ENCODE peak calls at places on chromosomes 16 and 17, in seven cellular contexts. One of them, this sample, is unnamed.

GRCh38 chr16:57064995-57065394 is 27.4 kb upstream of the CPNE2 start:
- DNase-seq in trophoblast cell: no peak
- DNase-seq in H1: no peak
- DNase-seq in mesendoderm: no peak
- DNase-seq in neuronal stem cell: no peak
- DNase-seq in mesenchymal stem cell: no peak
- DNase-seq in IMR-90: no peak
- DNase-seq in this sample: no peak

GRCh38 chr17:3766783-3767182 is 34.2 kb downstream of the ITGAE start:
- DNase-seq in H1: no peak
- DNase-seq in neuronal stem cell: no peak
- DNase-seq in trophoblast cell: no peak
- DNase-seq in mesendoderm: no peak
- DNase-seq in IMR-90: no peak
- DNase-seq in mesenchymal stem cell: no peak
- DNase-seq in this sample: no peak

GRCh38 chr17:59707971-59708425 is 544 bp downstream of the VMP1 start:
- DNase-seq in H1: no peak
- DNase-seq in mesendoderm: no peak
- DNase-seq in neuronal stem cell: peak
- DNase-seq in mesenchymal stem cell: no peak
- DNase-seq in IMR-90: no peak
- DNase-seq in trophoblast cell: no peak
- DNase-seq in this sample: no peak

GRCh38 chr17:39462644-39463375 is 1.5 kb downstream of the CDK12 start:
- DNase-seq in mesendoderm: peak
- DNase-seq in mesenchymal stem cell: peak
- DNase-seq in trophoblast cell: no peak
- DNase-seq in neuronal stem cell: no peak
- DNase-seq in H1: no peak
- DNase-seq in IMR-90: peak
- DNase-seq in this sample: no peak

GRCh38 chr16:4636196-4636595 is 11.6 kb downstream of the MGRN1 start:
- DNase-seq in mesendoderm: no peak
- DNase-seq in neuronal stem cell: no peak
- DNase-seq in mesenchymal stem cell: no peak
- DNase-seq in trophoblast cell: no peak
- DNase-seq in IMR-90: no peak
- DNase-seq in H1: no peak
- DNase-seq in this sample: no peak

GRCh38 chr17:79933863-79934652 is 94.8 kb upstream of the CBX4 start:
- DNase-seq in mesendoderm: no peak
- DNase-seq in H1: no peak
- DNase-seq in IMR-90: peak
- DNase-seq in neuronal stem cell: no peak
- DNase-seq in trophoblast cell: no peak
- DNase-seq in mesenchymal stem cell: peak
- DNase-seq in this sample: no peak

GRCh38 chr16:14509055-14509454 is 121.0 kb downstream of the PARN start:
- DNase-seq in trophoblast cell: peak
- DNase-seq in H1: no peak
- DNase-seq in mesenchymal stem cell: peak
- DNase-seq in IMR-90: peak
- DNase-seq in neuronal stem cell: no peak
- DNase-seq in mesendoderm: peak
- DNase-seq in this sample: no peak

GRCh38 chr17:55341432-55341831 is 76.7 kb downstream of the HLF start:
- DNase-seq in mesendoderm: no peak
- DNase-seq in IMR-90: peak
- DNase-seq in trophoblast cell: no peak
- DNase-seq in H1: no peak
- DNase-seq in neuronal stem cell: no peak
- DNase-seq in mesenchymal stem cell: no peak
- DNase-seq in this sample: no peak

GRCh38 chr17:76271669-76272540 is 6.8 kb downstream of the UBALD2 start:
- DNase-seq in IMR-90: no peak
- DNase-seq in mesenchymal stem cell: peak
- DNase-seq in trophoblast cell: peak
- DNase-seq in mesendoderm: peak
- DNase-seq in H1: no peak
- DNase-seq in neuronal stem cell: no peak
- DNase-seq in this sample: peak

GRCh38 chr17:39239640-39240314 is 14.0 kb upstream of the STAC2 start:
- DNase-seq in mesenchymal stem cell: no peak
- DNase-seq in IMR-90: no peak
- DNase-seq in H1: no peak
- DNase-seq in mesendoderm: peak
- DNase-seq in trophoblast cell: peak
- DNase-seq in neuronal stem cell: no peak
- DNase-seq in this sample: peak

GRCh38 chr17:36188891-36189306 is 7.7 kb downstream of the CCL3L1 start:
- DNase-seq in H1: no peak
- DNase-seq in mesendoderm: no peak
- DNase-seq in IMR-90: no peak
- DNase-seq in neuronal stem cell: no peak
- DNase-seq in mesenchymal stem cell: peak
- DNase-seq in trophoblast cell: peak
- DNase-seq in this sample: no peak

GRCh38 chr17:72839086-72839728 is 253.3 kb downstream of the SLC39A11 start:
- DNase-seq in trophoblast cell: peak
- DNase-seq in mesenchymal stem cell: no peak
- DNase-seq in H1: no peak
- DNase-seq in mesendoderm: no peak
- DNase-seq in IMR-90: no peak
- DNase-seq in neuronal stem cell: no peak
- DNase-seq in this sample: no peak

GRCh38 chr17:35790826-35791225 is 4.6 kb downstream of the MMP28 start:
- DNase-seq in H1: no peak
- DNase-seq in IMR-90: no peak
- DNase-seq in neuronal stem cell: no peak
- DNase-seq in mesendoderm: no peak
- DNase-seq in trophoblast cell: no peak
- DNase-seq in mesenchymal stem cell: no peak
- DNase-seq in this sample: no peak

GRCh38 chr16:1932050-1933028 is 10.7 kb downstream of the MSRB1 start:
- DNase-seq in IMR-90: no peak
- DNase-seq in mesendoderm: peak
- DNase-seq in mesenchymal stem cell: no peak
- DNase-seq in neuronal stem cell: no peak
- DNase-seq in trophoblast cell: no peak
- DNase-seq in H1: no peak
- DNase-seq in this sample: peak

GRCh38 chr17:78991017-78991783 is 11.5 kb upstream of the LGALS3BP start:
- DNase-seq in mesenchymal stem cell: no peak
- DNase-seq in H1: no peak
- DNase-seq in mesendoderm: no peak
- DNase-seq in trophoblast cell: no peak
- DNase-seq in IMR-90: no peak
- DNase-seq in neuronal stem cell: no peak
- DNase-seq in this sample: no peak

GRCh38 chr17:76405967-76406647 is 21.7 kb downstream of the SPHK1 start:
- DNase-seq in trophoblast cell: no peak
- DNase-seq in IMR-90: peak
- DNase-seq in H1: no peak
- DNase-seq in neuronal stem cell: no peak
- DNase-seq in mesenchymal stem cell: no peak
- DNase-seq in mesendoderm: no peak
- DNase-seq in this sample: no peak

GRCh38 chr17:77440571-77440981 is 299.8 kb downstream of the SEC14L1 start:
- DNase-seq in IMR-90: no peak
- DNase-seq in mesendoderm: no peak
- DNase-seq in mesenchymal stem cell: no peak
- DNase-seq in trophoblast cell: no peak
- DNase-seq in neuronal stem cell: no peak
- DNase-seq in H1: no peak
- DNase-seq in this sample: no peak

DNA sequence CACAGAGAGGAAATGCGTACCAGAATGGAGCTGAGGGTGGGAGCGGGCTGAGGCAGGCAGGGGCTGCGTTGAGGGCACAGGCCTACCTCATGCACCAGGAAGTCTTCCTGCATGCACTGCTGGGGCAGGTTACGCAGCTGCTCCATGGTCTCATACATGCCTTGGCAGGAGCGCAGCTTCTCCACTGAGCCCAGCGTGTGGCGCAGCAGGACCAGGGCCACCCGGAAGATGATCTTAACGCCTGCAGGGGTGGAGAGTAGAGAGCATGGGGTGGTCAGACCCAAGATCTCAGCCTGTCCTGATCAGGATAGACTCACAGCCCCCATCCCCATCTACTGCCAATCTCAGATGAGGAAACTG is 3.4 kb upstream of the CD2BP2 start:
- DNase-seq in H1: no peak
- DNase-seq in mesendoderm: no peak
- DNase-seq in trophoblast cell: no peak
- DNase-seq in mesenchymal stem cell: no peak
- DNase-seq in neuronal stem cell: no peak
- DNase-seq in IMR-90: no peak
- DNase-seq in this sample: no peak
- H2BK120ac ChIP-seq in H1: no peak
- H2BK120ac ChIP-seq in mesendoderm: no peak
- H2BK120ac ChIP-seq in trophoblast cell: no peak
- H2BK120ac ChIP-seq in mesenchymal stem cell: no peak
- H2BK120ac ChIP-seq in neuronal stem cell: no peak
- H2BK120ac ChIP-seq in IMR-90: no peak
- H2BK120ac ChIP-seq in this sample: no peak

GRCh38 chr17:45994987-45995386 is 4.1 kb upstream of the STH start:
- DNase-seq in neuronal stem cell: no peak
- DNase-seq in trophoblast cell: peak
- DNase-seq in H1: no peak
- DNase-seq in IMR-90: no peak
- DNase-seq in mesendoderm: no peak
- DNase-seq in mesenchymal stem cell: no peak
- DNase-seq in this sample: no peak

GRCh38 chr17:45997166-45997565 is 1.9 kb upstream of the STH start:
- DNase-seq in H1: no peak
- DNase-seq in mesendoderm: no peak
- DNase-seq in mesenchymal stem cell: no peak
- DNase-seq in neuronal stem cell: no peak
- DNase-seq in trophoblast cell: no peak
- DNase-seq in IMR-90: no peak
- DNase-seq in this sample: no peak

GRCh38 chr17:45994228-45994627 is 4.8 kb upstream of the STH start:
- DNase-seq in H1: no peak
- DNase-seq in mesenchymal stem cell: no peak
- DNase-seq in mesendoderm: no peak
- DNase-seq in trophoblast cell: no peak
- DNase-seq in IMR-90: no peak
- DNase-seq in neuronal stem cell: no peak
- DNase-seq in this sample: no peak

GRCh38 chr17:45996282-45996937 is 2.6 kb upstream of the STH start:
- DNase-seq in neuronal stem cell: no peak
- DNase-seq in mesenchymal stem cell: no peak
- DNase-seq in mesendoderm: no peak
- DNase-seq in trophoblast cell: no peak
- DNase-seq in IMR-90: no peak
- DNase-seq in H1: no peak
- DNase-seq in this sample: no peak

GRCh38 chr17:45995617-45996270 is 3.3 kb upstream of the STH start:
- DNase-seq in trophoblast cell: peak
- DNase-seq in H1: no peak
- DNase-seq in mesendoderm: no peak
- DNase-seq in neuronal stem cell: no peak
- DNase-seq in IMR-90: no peak
- DNase-seq in mesenchymal stem cell: no peak
- DNase-seq in this sample: no peak
- H2BK120ac ChIP-seq in trophoblast cell: no peak
- H2BK120ac ChIP-seq in H1: no peak
- H2BK120ac ChIP-seq in mesendoderm: no peak
- H2BK120ac ChIP-seq in neuronal stem cell: no peak
- H2BK120ac ChIP-seq in IMR-90: no peak
- H2BK120ac ChIP-seq in mesenchymal stem cell: no peak
- H2BK120ac ChIP-seq in this sample: no peak

DNA sequence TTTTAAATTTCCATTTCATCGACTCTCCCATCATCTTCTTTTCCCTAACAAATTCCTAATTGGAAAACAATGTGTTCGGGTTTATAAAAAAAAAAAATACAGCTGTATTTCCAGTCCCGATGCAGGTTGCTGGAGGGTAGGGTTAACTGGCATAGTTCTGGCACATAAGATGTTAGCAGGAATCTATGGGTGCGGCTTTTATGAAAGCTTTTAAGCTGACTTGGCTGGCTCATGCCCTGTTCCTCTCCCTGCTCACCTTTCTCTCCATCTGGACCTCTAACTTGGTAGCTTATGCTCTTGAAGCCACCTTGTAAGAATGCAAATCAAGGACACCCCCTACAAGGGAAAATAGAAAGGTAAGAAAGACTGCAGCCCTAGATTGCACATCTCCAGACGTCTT is 33.2 kb upstream of the KCNJ2 start:
- DNase-seq in neuronal stem cell: no peak
- DNase-seq in H1: no peak
- DNase-seq in mesendoderm: no peak
- DNase-seq in mesenchymal stem cell: no peak
- DNase-seq in trophoblast cell: no peak
- DNase-seq in IMR-90: no peak
- DNase-seq in this sample: no peak
- H2BK120ac ChIP-seq in neuronal stem cell: no peak
- H2BK120ac ChIP-seq in H1: no peak
- H2BK120ac ChIP-seq in mesendoderm: no peak
- H2BK120ac ChIP-seq in mesenchymal stem cell: peak
- H2BK120ac ChIP-seq in trophoblast cell: no peak
- H2BK120ac ChIP-seq in IMR-90: no peak
- H2BK120ac ChIP-seq in this sample: no peak

GRCh38 chr16:74603848-74604247 is 3.1 kb downstream of the GLG1 start:
- DNase-seq in neuronal stem cell: no peak
- DNase-seq in trophoblast cell: peak
- DNase-seq in mesenchymal stem cell: no peak
- DNase-seq in H1: no peak
- DNase-seq in mesendoderm: no peak
- DNase-seq in IMR-90: peak
- DNase-seq in this sample: no peak
- H2BK120ac ChIP-seq in neuronal stem cell: no peak
- H2BK120ac ChIP-seq in trophoblast cell: no peak
- H2BK120ac ChIP-seq in mesenchymal stem cell: no peak
- H2BK120ac ChIP-seq in H1: no peak
- H2BK120ac ChIP-seq in mesendoderm: no peak
- H2BK120ac ChIP-seq in IMR-90: no peak
- H2BK120ac ChIP-seq in this sample: no peak

GRCh38 chr16:25033852-25034251 is 18.7 kb upstream of the ARHGAP17 start:
- DNase-seq in H1: no peak
- DNase-seq in trophoblast cell: no peak
- DNase-seq in mesendoderm: no peak
- DNase-seq in IMR-90: peak
- DNase-seq in neuronal stem cell: no peak
- DNase-seq in mesenchymal stem cell: peak
- DNase-seq in this sample: no peak
- H2BK120ac ChIP-seq in H1: no peak
- H2BK120ac ChIP-seq in trophoblast cell: no peak
- H2BK120ac ChIP-seq in mesendoderm: no peak
- H2BK120ac ChIP-seq in IMR-90: peak
- H2BK120ac ChIP-seq in neuronal stem cell: no peak
- H2BK120ac ChIP-seq in mesenchymal stem cell: no peak
- H2BK120ac ChIP-seq in this sample: no peak

GRCh38 chr16:35310999-35311398 is 1851.6 kb downstream of the TP53TG3F start:
- DNase-seq in trophoblast cell: no peak
- DNase-seq in neuronal stem cell: no peak
- DNase-seq in mesenchymal stem cell: no peak
- DNase-seq in IMR-90: no peak
- DNase-seq in H1: no peak
- DNase-seq in mesendoderm: no peak
- DNase-seq in this sample: no peak
- H2BK120ac ChIP-seq in trophoblast cell: no peak
- H2BK120ac ChIP-seq in neuronal stem cell: no peak
- H2BK120ac ChIP-seq in mesenchymal stem cell: no peak
- H2BK120ac ChIP-seq in IMR-90: no peak
- H2BK120ac ChIP-seq in H1: no peak
- H2BK120ac ChIP-seq in mesendoderm: no peak
- H2BK120ac ChIP-seq in this sample: no peak

GRCh38 chr17:81546906-81547613 is 5.1 kb downstream of the FAAP100 start:
- DNase-seq in neuronal stem cell: no peak
- DNase-seq in mesendoderm: no peak
- DNase-seq in trophoblast cell: no peak
- DNase-seq in mesenchymal stem cell: no peak
- DNase-seq in H1: no peak
- DNase-seq in IMR-90: no peak
- DNase-seq in this sample: no peak
- H2BK120ac ChIP-seq in neuronal stem cell: no peak
- H2BK120ac ChIP-seq in mesendoderm: no peak
- H2BK120ac ChIP-seq in trophoblast cell: no peak
- H2BK120ac ChIP-seq in mesenchymal stem cell: no peak
- H2BK120ac ChIP-seq in H1: no peak
- H2BK120ac ChIP-seq in IMR-90: no peak
- H2BK120ac ChIP-seq in this sample: no peak

This sample was measured in H9.